ENCODE peak calls at places on chromosomes 7 and 10, in seven cellular contexts. One of them, this sample, is unnamed.

GRCh38 chr7:81053623-81054022 is 134.8 kb upstream of the SEMA3C start:
- DNase-seq in K562: no peak
- DNase-seq in WERI-Rb-1: no peak
- DNase-seq in cardiac muscle cell: no peak
- DNase-seq in Caco-2: no peak
- DNase-seq in fibroblast of the aortic adventitia: no peak
- DNase-seq in BJ: no peak
- DNase-seq in this sample: no peak

GRCh38 chr7:157502701-157503111 is 165.9 kb downstream of the DNAJB6 start:
- DNase-seq in K562: no peak
- DNase-seq in WERI-Rb-1: no peak
- DNase-seq in BJ: no peak
- DNase-seq in fibroblast of the aortic adventitia: no peak
- DNase-seq in cardiac muscle cell: peak
- DNase-seq in Caco-2: no peak
- DNase-seq in this sample: peak

GRCh38 chr10:55500931-55501559 is 700.0 kb upstream of the PCDH15 start:
- DNase-seq in K562: no peak
- DNase-seq in fibroblast of the aortic adventitia: no peak
- DNase-seq in cardiac muscle cell: peak
- DNase-seq in Caco-2: peak
- DNase-seq in WERI-Rb-1: peak
- DNase-seq in BJ: no peak
- DNase-seq in this sample: no peak

GRCh38 chr10:62019685-62020361 is 118.3 kb downstream of the ARID5B start:
- DNase-seq in Caco-2: no peak
- DNase-seq in K562: no peak
- DNase-seq in WERI-Rb-1: no peak
- DNase-seq in fibroblast of the aortic adventitia: peak
- DNase-seq in cardiac muscle cell: no peak
- DNase-seq in BJ: no peak
- DNase-seq in this sample: no peak

GRCh38 chr7:45203947-45204445 is 46.4 kb downstream of the RAMP3 start:
- DNase-seq in Caco-2: no peak
- DNase-seq in WERI-Rb-1: no peak
- DNase-seq in cardiac muscle cell: peak
- DNase-seq in K562: no peak
- DNase-seq in fibroblast of the aortic adventitia: peak
- DNase-seq in BJ: peak
- DNase-seq in this sample: no peak

GRCh38 chr7:82740246-82740848 is 296.8 kb upstream of the CACNA2D1 start:
- DNase-seq in K562: no peak
- DNase-seq in fibroblast of the aortic adventitia: peak
- DNase-seq in WERI-Rb-1: peak
- DNase-seq in Caco-2: peak
- DNase-seq in cardiac muscle cell: peak
- DNase-seq in BJ: no peak
- DNase-seq in this sample: no peak

GRCh38 chr7:95631545-95631944 is 35.2 kb upstream of the PDK4 start:
- DNase-seq in K562: no peak
- DNase-seq in WERI-Rb-1: no peak
- DNase-seq in cardiac muscle cell: no peak
- DNase-seq in BJ: no peak
- DNase-seq in fibroblast of the aortic adventitia: no peak
- DNase-seq in Caco-2: no peak
- DNase-seq in this sample: no peak

GRCh38 chr7:3955751-3956696 is 655.0 kb downstream of the SDK1 start:
- DNase-seq in K562: no peak
- DNase-seq in WERI-Rb-1: no peak
- DNase-seq in cardiac muscle cell: no peak
- DNase-seq in Caco-2: no peak
- DNase-seq in fibroblast of the aortic adventitia: no peak
- DNase-seq in BJ: no peak
- DNase-seq in this sample: no peak

GRCh38 chr7:73832806-73833205 is 2.0 kb downstream of the CLDN4 start:
- DNase-seq in fibroblast of the aortic adventitia: no peak
- DNase-seq in K562: no peak
- DNase-seq in cardiac muscle cell: no peak
- DNase-seq in WERI-Rb-1: no peak
- DNase-seq in Caco-2: no peak
- DNase-seq in BJ: no peak
- DNase-seq in this sample: no peak

DNA sequence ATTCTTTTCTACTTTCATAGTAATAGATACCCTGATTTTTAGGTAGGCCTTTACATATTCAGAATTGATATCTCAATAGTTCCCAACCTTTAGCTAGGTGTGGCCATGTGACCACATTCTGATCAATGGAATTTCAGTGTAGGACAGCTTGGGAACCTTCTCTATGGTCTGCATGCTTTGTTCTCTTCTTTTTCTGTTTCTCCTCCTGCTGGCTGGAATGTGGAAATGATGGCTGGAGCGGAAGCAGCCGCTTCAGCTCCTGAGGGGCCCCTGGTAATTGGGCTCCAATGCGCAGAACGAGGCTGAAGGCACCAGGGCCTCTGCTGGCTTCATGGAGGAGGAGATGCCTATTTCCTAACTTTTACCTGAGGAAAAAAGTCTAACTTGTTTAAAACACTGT is 152.6 kb downstream of the ZMYND11 start:
- DNase-seq in Caco-2: peak
- DNase-seq in fibroblast of the aortic adventitia: no peak
- DNase-seq in cardiac muscle cell: no peak
- DNase-seq in WERI-Rb-1: no peak
- DNase-seq in BJ: no peak
- DNase-seq in K562: peak
- DNase-seq in this sample: no peak
- TF ChIP-seq CTCF in Caco-2: peak
- TF ChIP-seq CTCF in fibroblast of the aortic adventitia: peak
- TF ChIP-seq CTCF in cardiac muscle cell: peak
- TF ChIP-seq CTCF in WERI-Rb-1: no peak
- TF ChIP-seq CTCF in BJ: peak
- TF ChIP-seq CTCF in K562: peak
- TF ChIP-seq CTCF in this sample: no peak

DNA sequence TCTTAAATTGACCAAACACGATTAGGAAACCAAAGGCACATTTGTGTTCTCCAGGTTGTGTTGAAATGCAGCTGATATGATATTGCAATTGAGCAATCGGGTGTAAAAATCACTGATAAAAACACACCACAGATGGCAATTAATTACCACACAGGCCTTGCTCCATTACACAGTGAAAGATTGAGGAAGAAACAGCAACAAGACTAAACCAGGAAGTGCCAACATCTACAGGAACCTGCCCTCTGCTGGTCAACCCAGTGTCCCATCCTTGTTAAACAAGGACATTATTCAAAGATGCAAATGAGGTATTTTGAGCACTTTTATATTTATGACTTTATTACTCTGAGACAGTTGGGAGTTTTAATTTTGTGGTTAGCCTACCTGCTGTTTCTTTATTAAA is 765.6 kb upstream of the GHITM start:
- DNase-seq in WERI-Rb-1: peak
- DNase-seq in K562: no peak
- DNase-seq in cardiac muscle cell: peak
- DNase-seq in Caco-2: no peak
- DNase-seq in BJ: no peak
- DNase-seq in fibroblast of the aortic adventitia: no peak
- DNase-seq in this sample: no peak
- TF ChIP-seq CTCF in WERI-Rb-1: peak
- TF ChIP-seq CTCF in K562: no peak
- TF ChIP-seq CTCF in cardiac muscle cell: peak
- TF ChIP-seq CTCF in Caco-2: peak
- TF ChIP-seq CTCF in BJ: peak
- TF ChIP-seq CTCF in fibroblast of the aortic adventitia: no peak
- TF ChIP-seq CTCF in this sample: no peak

DNA sequence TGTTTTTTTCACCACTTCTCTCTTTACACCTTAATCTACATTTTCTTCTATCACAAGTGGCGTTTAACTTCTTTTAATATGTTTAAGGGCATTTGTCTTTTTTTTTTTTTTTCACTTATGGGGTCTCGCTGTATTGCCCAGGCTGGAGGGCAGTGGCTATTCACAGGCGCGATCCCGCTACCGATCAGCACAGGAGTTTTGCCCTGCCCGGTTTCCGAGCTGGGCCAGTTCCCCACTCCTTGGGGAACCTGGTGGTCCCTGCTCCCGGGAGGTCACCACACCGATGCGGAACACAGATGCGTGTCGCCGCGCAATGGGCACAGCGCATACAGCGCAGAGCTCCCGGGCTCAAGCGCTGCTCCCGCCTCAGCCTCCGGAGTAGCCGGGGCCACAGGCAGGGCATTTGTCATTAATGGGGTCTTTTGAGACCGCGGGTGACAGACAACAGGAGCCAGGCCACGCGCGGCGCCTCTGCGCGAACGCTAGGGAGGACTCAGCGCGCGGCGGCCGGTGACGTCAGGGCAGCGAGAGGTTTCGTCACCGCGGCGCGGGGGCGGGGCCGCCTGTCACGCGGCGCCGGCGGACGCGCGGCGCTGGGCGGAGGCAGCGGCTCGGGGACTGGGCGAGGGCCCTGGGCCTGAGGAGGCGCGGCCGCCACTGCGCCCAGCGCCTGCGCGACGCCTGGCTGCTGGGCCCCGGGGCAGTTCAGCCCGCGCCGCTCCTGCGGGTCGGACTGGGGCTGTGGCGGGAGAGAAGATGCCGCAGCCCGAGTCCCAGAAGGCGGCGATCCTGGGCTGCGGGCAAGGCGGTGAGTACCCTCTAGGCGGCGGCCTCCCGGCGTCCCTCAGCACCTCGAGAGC is at the start of gene GALNT11:
- DNase-seq in BJ: peak
- DNase-seq in Caco-2: peak
- DNase-seq in fibroblast of the aortic adventitia: peak
- DNase-seq in cardiac muscle cell: peak
- DNase-seq in K562: peak
- DNase-seq in WERI-Rb-1: peak
- DNase-seq in this sample: peak
- TF ChIP-seq CTCF in BJ: no peak
- TF ChIP-seq CTCF in Caco-2: peak
- TF ChIP-seq CTCF in fibroblast of the aortic adventitia: peak
- TF ChIP-seq CTCF in cardiac muscle cell: peak
- TF ChIP-seq CTCF in K562: peak
- TF ChIP-seq CTCF in WERI-Rb-1: peak
- TF ChIP-seq CTCF in this sample: no peak

GRCh38 chr7:117173001-117173400 is 149.9 kb downstream of the WNT2 start:
- DNase-seq in fibroblast of the aortic adventitia: no peak
- DNase-seq in WERI-Rb-1: no peak
- DNase-seq in BJ: no peak
- DNase-seq in K562: no peak
- DNase-seq in Caco-2: no peak
- DNase-seq in cardiac muscle cell: no peak
- DNase-seq in this sample: no peak

GRCh38 chr7:117172283-117172682 is 150.6 kb downstream of the WNT2 start:
- DNase-seq in Caco-2: no peak
- DNase-seq in BJ: no peak
- DNase-seq in fibroblast of the aortic adventitia: no peak
- DNase-seq in cardiac muscle cell: no peak
- DNase-seq in WERI-Rb-1: no peak
- DNase-seq in K562: no peak
- DNase-seq in this sample: no peak

GRCh38 chr7:117176311-117176710 is 146.5 kb downstream of the WNT2 start:
- DNase-seq in cardiac muscle cell: no peak
- DNase-seq in BJ: no peak
- DNase-seq in Caco-2: no peak
- DNase-seq in K562: no peak
- DNase-seq in WERI-Rb-1: no peak
- DNase-seq in fibroblast of the aortic adventitia: no peak
- DNase-seq in this sample: no peak

GRCh38 chr7:117169907-117170306 is 153.0 kb downstream of the WNT2 start:
- DNase-seq in BJ: no peak
- DNase-seq in WERI-Rb-1: no peak
- DNase-seq in cardiac muscle cell: no peak
- DNase-seq in K562: no peak
- DNase-seq in Caco-2: no peak
- DNase-seq in fibroblast of the aortic adventitia: no peak
- DNase-seq in this sample: no peak

GRCh38 chr7:117171106-117171505 is 151.8 kb downstream of the WNT2 start:
- DNase-seq in WERI-Rb-1: no peak
- DNase-seq in Caco-2: no peak
- DNase-seq in cardiac muscle cell: no peak
- DNase-seq in BJ: no peak
- DNase-seq in K562: no peak
- DNase-seq in fibroblast of the aortic adventitia: no peak
- DNase-seq in this sample: no peak
- TF ChIP-seq CTCF in WERI-Rb-1: no peak
- TF ChIP-seq CTCF in Caco-2: no peak
- TF ChIP-seq CTCF in cardiac muscle cell: no peak
- TF ChIP-seq CTCF in BJ: no peak
- TF ChIP-seq CTCF in K562: peak
- TF ChIP-seq CTCF in fibroblast of the aortic adventitia: no peak
- TF ChIP-seq CTCF in this sample: no peak

GRCh38 chr7:100673302-100673941 is at the start of gene GNB2:
- DNase-seq in Caco-2: peak
- DNase-seq in BJ: peak
- DNase-seq in cardiac muscle cell: peak
- DNase-seq in fibroblast of the aortic adventitia: peak
- DNase-seq in WERI-Rb-1: peak
- DNase-seq in K562: peak
- DNase-seq in this sample: peak
- TF ChIP-seq CTCF in Caco-2: no peak
- TF ChIP-seq CTCF in BJ: no peak
- TF ChIP-seq CTCF in cardiac muscle cell: no peak
- TF ChIP-seq CTCF in fibroblast of the aortic adventitia: no peak
- TF ChIP-seq CTCF in WERI-Rb-1: no peak
- TF ChIP-seq CTCF in K562: no peak
- TF ChIP-seq CTCF in this sample: no peak

GRCh38 chr7:33904680-33905388 is 505 bp upstream of the BMPER start:
- DNase-seq in BJ: no peak
- DNase-seq in fibroblast of the aortic adventitia: peak
- DNase-seq in K562: no peak
- DNase-seq in Caco-2: no peak
- DNase-seq in WERI-Rb-1: peak
- DNase-seq in cardiac muscle cell: peak
- DNase-seq in this sample: no peak
- TF ChIP-seq CTCF in BJ: no peak
- TF ChIP-seq CTCF in fibroblast of the aortic adventitia: peak
- TF ChIP-seq CTCF in K562: no peak
- TF ChIP-seq CTCF in Caco-2: no peak
- TF ChIP-seq CTCF in WERI-Rb-1: peak
- TF ChIP-seq CTCF in cardiac muscle cell: no peak
- TF ChIP-seq CTCF in this sample: no peak

GRCh38 chr10:13472359-13472758 is 56.5 kb downstream of the BEND7 start:
- DNase-seq in Caco-2: no peak
- DNase-seq in fibroblast of the aortic adventitia: no peak
- DNase-seq in WERI-Rb-1: no peak
- DNase-seq in K562: no peak
- DNase-seq in BJ: no peak
- DNase-seq in cardiac muscle cell: no peak
- DNase-seq in this sample: no peak

GRCh38 chr10:13475124-13475523 is 53.7 kb downstream of the BEND7 start:
- DNase-seq in WERI-Rb-1: no peak
- DNase-seq in BJ: no peak
- DNase-seq in fibroblast of the aortic adventitia: no peak
- DNase-seq in cardiac muscle cell: no peak
- DNase-seq in K562: no peak
- DNase-seq in Caco-2: no peak
- DNase-seq in this sample: no peak

GRCh38 chr10:13473986-13474385 is 54.8 kb downstream of the BEND7 start:
- DNase-seq in K562: no peak
- DNase-seq in BJ: no peak
- DNase-seq in fibroblast of the aortic adventitia: no peak
- DNase-seq in WERI-Rb-1: no peak
- DNase-seq in cardiac muscle cell: no peak
- DNase-seq in Caco-2: no peak
- DNase-seq in this sample: no peak

GRCh38 chr10:13470270-13470669 is 58.5 kb downstream of the BEND7 start:
- DNase-seq in WERI-Rb-1: no peak
- DNase-seq in K562: no peak
- DNase-seq in cardiac muscle cell: peak
- DNase-seq in fibroblast of the aortic adventitia: no peak
- DNase-seq in BJ: no peak
- DNase-seq in Caco-2: no peak
- DNase-seq in this sample: no peak
- TF ChIP-seq CTCF in WERI-Rb-1: no peak
- TF ChIP-seq CTCF in K562: peak
- TF ChIP-seq CTCF in cardiac muscle cell: no peak
- TF ChIP-seq CTCF in fibroblast of the aortic adventitia: no peak
- TF ChIP-seq CTCF in BJ: no peak
- TF ChIP-seq CTCF in Caco-2: no peak
- TF ChIP-seq CTCF in this sample: no peak